ENCODE peak calls at places on chromosomes 6 and 20, in eight cellular contexts. K, A, P, U, M, W, E and S are unnamed samples.

GRCh38 chr20:59222982-59223610 is 59.5 kb downstream of the ZNF831 start:
- DNase-seq in A (no peak), W (no peak), M (no peak), E (no peak), U (no peak), K (no peak), P (peak), S (no peak)

GRCh38 chr6:112335736-112336135 is 11.4 kb upstream of the RFPL4B start:
- DNase-seq in A (no peak), P (no peak), E (no peak), U (no peak), K (no peak), M (no peak), W (no peak), S (no peak)

GRCh38 chr6:126228001-126228791 is 111.7 kb upstream of the CENPW start:
- DNase-seq in M (no peak), K (no peak), P (no peak), E (no peak), U (no peak), W (no peak), A (no peak), S (no peak)

GRCh38 chr6:6825986-6826901 is 237.7 kb downstream of the LY86 start:
- DNase-seq in M (no peak), E (no peak), K (no peak), W (peak), A (no peak), P (no peak), U (peak), S (no peak)

GRCh38 chr20:14951707-14952106 is 614.3 kb upstream of the FLRT3 start:
- DNase-seq in E (no peak), W (no peak), P (no peak), A (no peak), K (no peak), M (no peak), U (no peak), S (no peak)

GRCh38 chr20:58870293-58871014 is 17.9 kb downstream of the GNAS start:
- DNase-seq in W (peak), U (peak), E (peak), K (peak), P (peak), M (peak), A (peak), S (no peak)

GRCh38 chr20:63057133-63058117 is 50.7 kb upstream of the BHLHE23 start:
- DNase-seq in P (no peak), W (no peak), E (no peak), U (no peak), M (peak), K (no peak), A (no peak), S (no peak)

GRCh38 chr20:48904566-48905321 is 16.8 kb upstream of the ARFGEF2 start:
- DNase-seq in U (peak), A (peak), M (peak), E (no peak), W (no peak), P (peak), K (peak), S (no peak)

GRCh38 chr20:47960769-47961525 is 175.7 kb upstream of the SULF2 start:
- DNase-seq in P (no peak), W (no peak), U (no peak), K (no peak), E (no peak), A (no peak), M (no peak), S (no peak)

GRCh38 chr6:11890849-11891248 is 112.2 kb upstream of the ADTRP start:
- DNase-seq in A (peak), K (no peak), W (no peak), U (no peak), M (no peak), E (no peak), P (no peak), S (no peak)
- H3K27ac ChIP-seq in A (no peak), K (no peak), W (no peak), U (no peak), M (no peak), E (no peak), P (no peak), S (no peak)

GRCh38 chr6:56851104-56851503 is 103.8 kb upstream of the BEND6 start:
- DNase-seq in A (peak), E (no peak), U (no peak), P (no peak), M (no peak), K (no peak), W (no peak), S (no peak)
- H3K4me3 ChIP-seq in A (peak), E (peak), U (peak), P (no peak), M (peak), K (no peak), W (peak), S (peak)

DNA sequence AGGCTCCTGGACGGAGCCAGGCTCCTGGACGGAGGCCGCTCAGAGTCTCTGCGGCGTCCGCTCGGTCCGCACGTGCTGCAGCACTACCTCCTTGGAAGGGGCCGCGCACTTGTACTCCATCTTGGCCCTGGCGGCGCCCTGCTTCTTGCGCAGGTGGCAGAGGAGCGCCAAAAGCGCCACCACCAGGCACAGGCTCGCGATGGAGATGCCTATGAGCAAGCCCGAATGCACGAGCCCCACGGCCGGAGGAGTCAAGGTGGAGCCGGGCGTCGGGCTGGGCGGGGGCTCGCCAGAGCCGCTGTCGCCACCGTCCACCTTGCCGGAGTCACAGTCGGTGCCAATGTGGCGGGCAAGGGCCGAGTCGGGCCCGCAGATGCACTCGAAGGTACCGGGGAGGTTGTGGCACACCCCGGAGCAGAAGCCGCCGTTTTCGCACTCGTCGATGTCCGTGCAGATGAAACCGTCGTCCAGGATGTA is 1.7 kb downstream of the THBD start:
- DNase-seq in E (no peak), P (no peak), A (no peak), W (no peak), K (no peak), M (no peak), U (peak), S (no peak)
- H3K27ac ChIP-seq in E (no peak), P (peak), A (no peak), W (no peak), K (no peak), M (no peak), U (peak), S (peak)

GRCh38 chr20:45725134-45725533 is 3.0 kb downstream of the SPINT4 start:
- DNase-seq in E (no peak), P (no peak), M (no peak), A (no peak), K (no peak), W (no peak), U (no peak), S (no peak)
- H3K4me3 ChIP-seq in E (no peak), P (no peak), M (no peak), A (no peak), K (no peak), W (no peak), U (no peak), S (no peak)

GRCh38 chr20:44404204-44405181 is 49.0 kb downstream of the HNF4A start:
- DNase-seq in M (no peak), K (no peak), P (no peak), W (no peak), E (no peak), A (no peak), U (no peak), S (no peak)

GRCh38 chr20:44407402-44408184 is 52.1 kb downstream of the HNF4A start:
- DNase-seq in M (no peak), P (peak), K (no peak), W (no peak), A (peak), E (peak), U (no peak), S (no peak)

GRCh38 chr20:44405246-44405645 is 49.7 kb downstream of the HNF4A start:
- DNase-seq in W (no peak), K (no peak), P (no peak), E (no peak), M (no peak), U (no peak), A (no peak), S (no peak)

GRCh38 chr20:44405785-44406571 is 50.5 kb downstream of the HNF4A start:
- DNase-seq in A (no peak), W (no peak), U (no peak), M (no peak), P (no peak), E (no peak), K (no peak), S (no peak)

DNA sequence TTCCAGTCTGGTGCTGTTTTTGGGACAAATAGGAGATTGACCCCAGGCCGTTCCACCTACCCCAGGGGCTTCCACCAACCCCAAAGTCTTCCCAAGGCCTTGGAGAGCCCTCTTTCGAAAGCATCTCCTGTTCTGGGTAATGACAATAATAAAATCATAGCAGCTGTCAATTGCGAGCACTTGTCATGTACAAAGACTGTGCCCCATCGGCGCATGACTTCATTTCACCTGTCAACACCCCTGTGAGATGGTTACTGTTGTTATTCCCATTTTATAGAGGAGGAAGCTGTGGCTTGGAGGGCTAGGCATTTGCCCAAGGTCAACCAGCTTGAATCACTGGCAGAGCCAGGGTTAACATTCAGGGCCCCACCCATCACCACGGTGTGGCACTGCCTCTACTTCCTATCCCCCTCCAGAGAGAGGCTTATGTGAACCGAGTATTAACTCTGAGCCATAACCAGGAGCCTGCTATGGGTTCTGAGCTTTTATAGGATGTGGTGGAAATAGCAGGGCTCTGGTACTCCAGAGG is 51.1 kb downstream of the HNF4A start:
- DNase-seq in U (no peak), A (no peak), W (no peak), P (no peak), M (no peak), K (no peak), E (no peak), S (no peak)
- H3K27ac ChIP-seq in U (no peak), A (no peak), W (no peak), P (peak), M (no peak), K (no peak), E (no peak), S (peak)

GRCh38 chr6:39821739-39822532 is 29.8 kb downstream of the DAAM2 start:
- DNase-seq in M (no peak), U (peak), E (no peak), A (no peak), K (no peak), W (no peak), P (no peak), S (no peak)

GRCh38 chr6:39820553-39820952 is 28.4 kb downstream of the DAAM2 start:
- DNase-seq in M (no peak), U (no peak), A (no peak), W (no peak), P (no peak), E (no peak), K (no peak), S (no peak)

GRCh38 chr6:39819676-39820075 is 27.5 kb downstream of the DAAM2 start:
- DNase-seq in A (no peak), U (no peak), W (no peak), M (no peak), K (no peak), P (no peak), E (no peak), S (no peak)

GRCh38 chr6:39819226-39819625 is 27.1 kb downstream of the DAAM2 start:
- DNase-seq in M (no peak), W (no peak), U (no peak), A (peak), E (no peak), P (no peak), K (no peak), S (no peak)

GRCh38 chr6:39821014-39821738 is 29.0 kb downstream of the DAAM2 start:
- DNase-seq in P (no peak), K (no peak), E (no peak), M (no peak), A (no peak), U (no peak), W (no peak), S (no peak)
- H3K4me3 ChIP-seq in P (no peak), K (no peak), E (no peak), M (no peak), A (no peak), U (peak), W (no peak), S (peak)

GRCh38 chr6:137766596-137767370 is 100.3 kb upstream of the TNFAIP3 start:
- DNase-seq in M (no peak), A (no peak), K (no peak), W (no peak), P (no peak), E (no peak), U (no peak), S (no peak)
- H3K27ac ChIP-seq in M (no peak), A (no peak), K (no peak), W (no peak), P (no peak), E (no peak), U (no peak), S (no peak)

GRCh38 chr6:135179920-135180457 is 1.1 kb upstream of the MYB start:
- DNase-seq in W (no peak), E (no peak), A (peak), K (no peak), P (no peak), M (no peak), U (no peak), S (no peak)
- H3K4me3 ChIP-seq in W (no peak), E (no peak), A (no peak), K (peak), P (peak), M (peak), U (peak), S (peak)

GRCh38 chr6:108850669-108851467 is 2.6 kb downstream of the ARMC2 start:
- DNase-seq in M (no peak), K (no peak), E (no peak), P (no peak), W (peak), A (no peak), U (peak), S (no peak)

GRCh38 chr6:108846628-108847027 is 1.6 kb upstream of the ARMC2 start:
- DNase-seq in U (no peak), A (no peak), M (no peak), P (no peak), E (no peak), K (peak), W (no peak), S (no peak)

GRCh38 chr6:108844632-108845031 is 3.6 kb upstream of the ARMC2 start:
- DNase-seq in A (no peak), M (no peak), U (no peak), P (no peak), K (no peak), W (no peak), E (no peak), S (no peak)

GRCh38 chr6:108848116-108848868 is at the start of gene ARMC2:
- DNase-seq in E (peak), U (peak), M (peak), K (peak), A (peak), P (peak), W (peak), S (peak)

GRCh38 chr6:108847738-108848115 is 495 bp upstream of the ARMC2 start:
- DNase-seq in M (no peak), P (no peak), W (no peak), U (no peak), E (no peak), A (no peak), K (no peak), S (no peak)
- H3K27ac ChIP-seq in M (peak), P (peak), W (peak), U (peak), E (peak), A (peak), K (peak), S (peak)